ENCODE peak calls at places on chromosome 3, in seven cellular contexts. G is fibroblast of lung, R is pancreas, S is PC-9, O is RWPE2, I is cardiac muscle cell, E is H9. K is an unnamed sample.

GRCh38 chr3:129121016-129121791 is 400 bp downstream of the RAB43 start:
- DNase-seq in G (peak), I (no peak), O (no peak), S (no peak), R (peak), E (no peak), K (no peak)

GRCh38 chr3:61562042-61562809 is 855 bp downstream of the PTPRG start:
- DNase-seq in I (peak), R (peak), G (peak), E (no peak), S (no peak), O (no peak), K (no peak)

GRCh38 chr3:32147935-32148334 is 41.5 kb downstream of the GPD1L start:
- DNase-seq in R (no peak), S (no peak), G (no peak), E (no peak), O (no peak), I (no peak), K (no peak)

GRCh38 chr3:9430733-9431132 is 33.3 kb downstream of the SETD5 start:
- DNase-seq in I (no peak), O (no peak), R (no peak), S (no peak), E (no peak), G (no peak), K (no peak)

GRCh38 chr3:64445318-64446300 is 220.3 kb upstream of the PRICKLE2 start:
- DNase-seq in O (no peak), I (peak), S (no peak), E (peak), R (peak), G (peak), K (no peak)

GRCh38 chr3:46193436-46193835 is 14.7 kb downstream of the CCR1 start:
- DNase-seq in E (no peak), G (no peak), R (no peak), I (peak), S (no peak), O (no peak), K (no peak)

GRCh38 chr3:55701997-55702396 is 214.9 kb upstream of the WNT5A start:
- DNase-seq in S (no peak), E (no peak), O (no peak), G (peak), R (no peak), I (no peak), K (no peak)

GRCh38 chr3:168398371-168399030 is 302.8 kb upstream of the GOLIM4 start:
- DNase-seq in G (peak), S (no peak), E (no peak), O (no peak), R (no peak), I (peak), K (no peak)

GRCh38 chr3:5974637-5975322 is 787.3 kb downstream of the EDEM1 start:
- DNase-seq in G (no peak), S (no peak), O (no peak), E (no peak), I (no peak), R (no peak), K (no peak)

GRCh38 chr3:1195922-1196321 is 103.1 kb downstream of the CNTN6 start:
- DNase-seq in E (no peak), I (peak), S (no peak), G (peak), R (no peak), O (no peak), K (no peak)

GRCh38 chr3:55246016-55246415 is 241.1 kb downstream of the WNT5A start:
- DNase-seq in I (peak), O (no peak), E (no peak), S (no peak), R (no peak), G (no peak), K (no peak)

GRCh38 chr3:130849111-130849552 is 44.8 kb upstream of the ATP2C1 start:
- DNase-seq in E (no peak), O (no peak), I (no peak), G (no peak), S (no peak), R (peak), K (no peak)

GRCh38 chr3:196287066-196287404 is 491 bp downstream of the PCYT1A start:
- DNase-seq in R (no peak), I (peak), S (no peak), O (no peak), E (no peak), G (peak), K (no peak)

GRCh38 chr3:84893211-84893610 is 65.6 kb upstream of the CADM2 start:
- DNase-seq in G (no peak), O (no peak), I (no peak), S (no peak), R (no peak), E (no peak), K (no peak)

GRCh38 chr3:129046732-129047552 is 13.6 kb upstream of the GP9 start:
- DNase-seq in O (peak), R (no peak), S (no peak), I (no peak), E (no peak), G (no peak), K (no peak)

GRCh38 chr3:126317029-126317996 is 39.9 kb downstream of the KLF15 start:
- DNase-seq in O (no peak), S (no peak), R (no peak), E (no peak), I (no peak), G (no peak), K (no peak)

GRCh38 chr3:183477801-183478456 is 49.5 kb upstream of the MCF2L2 start:
- DNase-seq in I (peak), E (no peak), R (no peak), G (no peak), S (no peak), O (no peak), K (peak)

GRCh38 chr3:106386050-106386449 is 517.2 kb upstream of the CBLB start:
- DNase-seq in O (no peak), E (no peak), S (no peak), I (no peak), R (no peak), G (no peak), K (no peak)

GRCh38 chr3:177692304-177692703 is 495.0 kb upstream of the TBL1XR1 start:
- DNase-seq in O (no peak), R (no peak), S (no peak), E (no peak), G (no peak), I (no peak), K (no peak)

GRCh38 chr3:129587559-129588210 is 18.8 kb downstream of the PLXND1 start:
- DNase-seq in E (no peak), I (no peak), O (no peak), R (no peak), G (no peak), S (peak), K (no peak)

GRCh38 chr3:66402596-66403267 is 98.1 kb downstream of the LRIG1 start:
- DNase-seq in R (peak), G (peak), S (no peak), O (no peak), I (no peak), E (no peak), K (peak)

GRCh38 chr3:45606991-45607712 is 12.6 kb downstream of the LIMD1 start:
- DNase-seq in R (no peak), E (no peak), S (no peak), O (no peak), G (peak), I (no peak), K (no peak)

GRCh38 chr3:59885907-59886400 is 836.1 kb upstream of the CFAP20DC start:
- DNase-seq in G (peak), E (no peak), R (no peak), O (no peak), I (no peak), S (no peak), K (no peak)

GRCh38 chr3:46186856-46187700 is 21.0 kb downstream of the CCR1 start:
- DNase-seq in S (no peak), O (no peak), G (no peak), I (no peak), E (no peak), R (no peak), K (no peak)

GRCh38 chr3:98326494-98326893 is 27.2 kb upstream of the OR5K4 start:
- DNase-seq in G (no peak), I (no peak), E (no peak), R (no peak), S (no peak), O (no peak), K (no peak)

GRCh38 chr3:55947406-55947805 is 460.3 kb upstream of the WNT5A start:
- DNase-seq in S (no peak), I (no peak), O (no peak), G (no peak), E (no peak), R (no peak), K (no peak)

GRCh38 chr3:45488581-45488980 is 100.2 kb downstream of the LARS2 start:
- DNase-seq in G (no peak), O (no peak), I (no peak), S (no peak), R (no peak), E (no peak), K (no peak)

GRCh38 chr3:129612350-129613204 is 6.1 kb upstream of the PLXND1 start:
- DNase-seq in O (no peak), S (no peak), R (no peak), E (no peak), I (no peak), G (peak), K (no peak)

GRCh38 chr3:190458040-190458439 is 8.3 kb upstream of the TMEM207 start:
- DNase-seq in O (no peak), R (no peak), G (peak), S (no peak), E (no peak), I (peak), K (no peak)

GRCh38 chr3:113136071-113136470 is 75.3 kb upstream of the BOC start:
- DNase-seq in I (peak), E (no peak), R (no peak), S (no peak), G (no peak), O (no peak), K (no peak)

GRCh38 chr3:129514110-129514509 is 14.3 kb upstream of the RHO start:
- DNase-seq in E (no peak), S (no peak), R (no peak), G (no peak), O (no peak), I (no peak), K (no peak)

GRCh38 chr3:5053021-5053831 is 68.9 kb upstream of the ARL8B start:
- DNase-seq in E (no peak), R (no peak), I (peak), S (peak), G (peak), O (no peak), K (no peak)

GRCh38 chr3:87654184-87654583 is 377.8 kb upstream of the POU1F1 start:
- DNase-seq in O (no peak), G (no peak), R (no peak), E (no peak), I (no peak), S (no peak), K (no peak)

GRCh38 chr3:183490653-183491052 is 62.2 kb upstream of the MCF2L2 start:
- DNase-seq in E (peak), G (peak), O (no peak), S (peak), R (no peak), I (no peak), K (peak)

GRCh38 chr3:193638833-193639232 is 45.8 kb downstream of the OPA1 start:
- DNase-seq in G (no peak), O (no peak), I (no peak), R (no peak), E (no peak), S (no peak), K (no peak)

GRCh38 chr3:150905766-150906165 is 527 bp upstream of the MINDY4B start:
- DNase-seq in E (no peak), R (no peak), O (no peak), I (no peak), G (no peak), S (no peak), K (no peak)

GRCh38 chr3:62939707-62940106 is 64.5 kb upstream of the CADPS start:
- DNase-seq in S (no peak), I (no peak), E (no peak), R (no peak), G (no peak), O (no peak), K (no peak)

GRCh38 chr3:65412591-65412990 is 626.1 kb downstream of the MAGI1 start:
- DNase-seq in E (no peak), I (no peak), G (no peak), S (no peak), O (no peak), R (no peak), K (no peak)

GRCh38 chr3:188244395-188244861 is 90.5 kb downstream of the LPP start:
- DNase-seq in E (no peak), O (no peak), G (peak), S (peak), R (no peak), I (no peak), K (no peak)

GRCh38 chr3:160758929-160759577 is 3.0 kb downstream of the PPM1L start:
- DNase-seq in G (no peak), R (no peak), E (no peak), O (no peak), S (no peak), I (no peak), K (no peak)
- TF ChIP-seq CTCF in G (no peak), R (no peak), E (no peak), O (no peak), S (no peak), I (no peak), K (no peak)

DNA sequence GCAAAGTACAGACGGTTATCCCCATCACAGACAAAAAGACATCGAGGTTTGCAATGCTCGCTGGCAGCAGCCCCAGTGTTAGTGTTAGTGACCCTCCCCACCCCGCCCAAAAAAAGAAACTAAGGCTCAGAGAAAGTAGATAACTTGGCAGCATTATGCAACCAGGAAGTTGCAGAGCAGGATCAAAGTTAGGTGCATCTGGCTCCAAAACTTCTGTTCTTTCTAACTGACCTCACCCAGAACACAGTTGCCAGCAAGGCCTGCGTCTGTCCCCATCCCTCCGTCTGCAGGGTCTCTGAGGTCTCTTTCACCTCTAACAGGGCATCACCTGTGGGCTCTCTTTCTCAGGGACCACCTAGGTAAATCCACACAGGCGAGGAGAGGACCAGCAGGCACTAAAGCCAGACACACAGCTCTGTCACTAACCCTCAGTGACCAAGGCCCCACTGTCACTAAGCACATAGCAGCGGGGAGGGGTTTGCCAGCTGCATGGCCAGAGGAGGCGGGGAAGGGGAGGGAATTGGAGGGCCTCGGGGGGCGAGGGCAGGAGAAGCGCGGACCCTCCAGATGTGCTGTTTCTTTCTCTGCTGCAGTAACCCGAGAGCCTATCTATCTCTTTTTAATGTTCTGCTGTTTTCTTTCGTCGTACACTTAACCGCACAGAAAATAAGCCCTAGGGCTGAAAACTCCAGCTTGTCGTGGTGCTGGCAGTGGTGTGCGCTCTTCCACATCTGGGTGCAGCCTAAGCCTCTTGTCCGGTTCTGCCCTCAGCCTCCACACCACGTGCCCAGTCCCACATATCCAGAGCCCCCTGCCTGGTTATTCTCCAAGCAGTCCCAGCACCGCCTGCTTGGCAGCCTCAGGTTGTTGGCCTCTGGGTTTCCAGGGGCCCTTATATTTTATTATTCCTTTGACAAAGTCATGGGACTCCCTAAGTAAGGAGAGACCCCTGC is 51.3 kb downstream of the BDH1 start:
- DNase-seq in S (no peak), R (no peak), I (no peak), O (no peak), E (no peak), G (no peak), K (no peak)
- H3K27ac ChIP-seq in S (no peak), R (no peak), I (no peak), O (no peak), E (no peak), G (no peak), K (no peak)

GRCh38 chr3:122957707-122958210 is 69.8 kb downstream of the SEMA5B start:
- DNase-seq in S (no peak), I (peak), R (no peak), O (no peak), G (peak), E (no peak), K (no peak)
- TF ChIP-seq CTCF in S (no peak), I (no peak), R (no peak), O (no peak), G (no peak), E (no peak), K (no peak)

GRCh38 chr3:34013818-34014576 is 215.6 kb downstream of the PDCD6IP start:
- DNase-seq in I (no peak), G (no peak), R (no peak), S (no peak), E (no peak), O (no peak), K (no peak)
- H3K27ac ChIP-seq in I (no peak), G (no peak), R (no peak), S (no peak), E (no peak), O (no peak), K (no peak)

DNA sequence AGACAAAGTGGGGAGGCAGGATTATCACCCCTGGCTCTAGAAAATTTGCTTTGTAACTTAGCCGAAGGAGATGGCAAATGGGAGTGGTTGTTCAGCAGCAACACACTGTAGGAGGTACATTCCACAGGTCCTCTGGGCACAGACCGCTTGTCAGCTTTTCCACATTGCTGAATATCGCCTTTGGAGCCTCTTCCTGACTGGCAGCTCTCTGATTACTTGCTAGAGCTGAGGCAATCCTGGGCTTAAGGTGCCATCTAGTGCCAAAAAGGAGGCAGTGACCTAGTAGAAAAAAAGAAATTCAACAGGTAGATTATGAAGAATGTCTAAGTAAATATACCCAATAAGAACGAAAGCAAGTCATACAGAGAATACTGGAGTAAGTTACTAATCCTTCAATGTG is 13.1 kb upstream of the SCN5A start:
- DNase-seq in E (peak), G (peak), R (no peak), I (peak), S (peak), O (no peak), K (no peak)
- TF ChIP-seq CTCF in E (peak), G (peak), R (no peak), I (peak), S (peak), O (peak), K (no peak)

GRCh38 chr3:77475545-77475944 is 435.6 kb downstream of the ROBO2 start:
- DNase-seq in S (no peak), O (no peak), G (no peak), I (no peak), E (no peak), R (no peak), K (no peak)

DNA sequence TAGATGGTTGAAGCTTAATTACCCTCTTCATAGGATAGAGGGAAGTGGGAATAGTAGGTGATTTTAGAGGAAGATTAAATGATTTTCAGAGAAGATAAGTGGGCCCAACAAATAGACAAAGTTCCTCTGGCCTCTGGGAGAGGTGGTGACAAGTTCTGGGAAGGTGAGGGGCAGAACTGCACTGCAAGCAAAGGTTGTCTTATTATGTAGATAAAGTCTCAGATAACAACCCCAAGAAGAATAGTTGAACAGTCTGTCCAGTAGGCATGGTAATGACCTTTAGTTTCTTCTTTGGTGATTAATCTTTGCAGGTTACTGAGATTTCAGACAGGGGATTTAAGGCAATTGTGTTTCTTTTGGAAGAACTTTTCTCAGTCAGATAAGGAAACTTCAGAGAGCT is 439.1 kb downstream of the ROBO2 start:
- DNase-seq in I (no peak), R (no peak), O (no peak), E (no peak), G (no peak), S (no peak), K (no peak)
- H3K27ac ChIP-seq in I (no peak), R (no peak), O (no peak), E (no peak), G (no peak), S (no peak), K (no peak)

K was measured in ascending aorta.